ENCODE peak calls at places on chromosomes 2 and 18, in nine cellular contexts. R is globus pallidus, U is MM.1S, W is KG1, T is NCI-H510A, M is MCF 10A, Y is brain pericyte, J is WERI-Rb-1, L is SK-MEL-5. P is an unnamed sample.

GRCh38 chr18:3089579-3089978 is 76.6 kb upstream of the LPIN2 start:
- DNase-seq in W (no peak), Y (no peak), M (no peak), U (no peak), T (no peak), J (no peak), L (no peak), R (no peak), P (no peak)

GRCh38 chr18:2641638-2642037 is 13.9 kb upstream of the SMCHD1 start:
- DNase-seq in J (no peak), Y (no peak), T (no peak), W (no peak), L (no peak), U (peak), M (no peak), R (peak), P (no peak)

GRCh38 chr2:150491943-150492342 is 4.5 kb upstream of the RND3 start:
- DNase-seq in Y (no peak), U (no peak), L (no peak), J (no peak), W (no peak), M (peak), R (no peak), T (no peak), P (peak)

GRCh38 chr2:234640657-234641056 is 143.8 kb upstream of the ARL4C start:
- DNase-seq in T (no peak), R (no peak), J (no peak), W (no peak), U (no peak), Y (no peak), L (no peak), M (no peak), P (no peak)

GRCh38 chr2:6589171-6589570 is 276.5 kb downstream of the CMPK2 start:
- DNase-seq in Y (no peak), U (no peak), W (no peak), R (no peak), J (no peak), T (no peak), L (no peak), M (no peak), P (no peak)

GRCh38 chr2:120454993-120455789 is 109.3 kb downstream of the INHBB start:
- DNase-seq in L (no peak), Y (no peak), M (no peak), R (no peak), W (no peak), J (no peak), U (no peak), T (no peak), P (peak)

GRCh38 chr2:174717273-174717672 is 47.0 kb downstream of the CHRNA1 start:
- DNase-seq in W (no peak), T (no peak), M (no peak), U (peak), L (no peak), J (no peak), Y (no peak), R (no peak), P (peak)

GRCh38 chr2:10355471-10356458 is 53.1 kb downstream of the HPCAL1 start:
- DNase-seq in W (no peak), R (no peak), M (no peak), T (peak), Y (no peak), J (no peak), L (no peak), U (no peak), P (no peak)

GRCh38 chr2:140975237-140975636 is 1155.6 kb downstream of the LRP1B start:
- DNase-seq in Y (no peak), J (no peak), T (no peak), M (peak), L (no peak), R (no peak), U (no peak), W (no peak), P (no peak)

GRCh38 chr2:238527565-238527964 is 100.8 kb downstream of the ASB1 start:
- DNase-seq in R (no peak), M (peak), Y (no peak), U (no peak), J (no peak), L (no peak), T (no peak), W (no peak), P (peak)

GRCh38 chr18:80161781-80162417 is 52.8 kb downstream of the ADNP2 start:
- DNase-seq in L (no peak), R (no peak), M (no peak), Y (no peak), W (no peak), U (no peak), T (no peak), J (no peak), P (no peak)

GRCh38 chr2:603869-604268 is 73.3 kb downstream of the TMEM18 start:
- DNase-seq in M (no peak), U (no peak), W (no peak), Y (no peak), T (no peak), J (no peak), L (no peak), R (no peak), P (no peak)

GRCh38 chr2:226556050-226556449 is 243.6 kb downstream of the IRS1 start:
- DNase-seq in M (no peak), T (no peak), R (no peak), J (no peak), U (no peak), L (no peak), Y (no peak), W (no peak), P (no peak)

GRCh38 chr2:70984576-70985282 is 6.3 kb downstream of the ANKRD53 start:
- DNase-seq in Y (no peak), W (no peak), L (peak), U (peak), R (no peak), J (peak), T (no peak), M (peak), P (peak)

GRCh38 chr18:46073474-46074331 is 1.6 kb upstream of the PSTPIP2 start:
- DNase-seq in W (peak), R (peak), L (peak), J (peak), U (peak), Y (peak), T (no peak), M (peak), P (peak)

GRCh38 chr2:98454500-98455235 is 10.0 kb downstream of the INPP4A start:
- DNase-seq in U (no peak), T (no peak), M (no peak), R (no peak), Y (no peak), L (no peak), J (no peak), W (peak), P (peak)

GRCh38 chr2:133579295-133579694 is 11.0 kb upstream of the NCKAP5 start:
- DNase-seq in T (no peak), L (no peak), M (peak), W (no peak), J (no peak), Y (no peak), R (no peak), U (no peak), P (peak)

GRCh38 chr2:121359937-121360565 is 75.0 kb upstream of the TFCP2L1 start:
- DNase-seq in W (no peak), L (no peak), M (no peak), J (no peak), R (peak), Y (no peak), T (no peak), U (no peak), P (no peak)

GRCh38 chr2:112876257-112876970 is 34.6 kb upstream of the IL37 start:
- DNase-seq in Y (no peak), T (no peak), L (no peak), R (no peak), M (peak), U (no peak), J (no peak), W (no peak), P (no peak)

GRCh38 chr2:127086800-127087737 is 19.9 kb downstream of the BIN1 start:
- DNase-seq in J (no peak), M (no peak), Y (peak), T (no peak), R (peak), U (no peak), W (peak), L (no peak), P (peak)

GRCh38 chr2:101012706-101013181 is 10.7 kb downstream of the RPL31 start:
- DNase-seq in J (no peak), U (peak), W (peak), Y (peak), M (peak), L (peak), T (no peak), R (peak), P (peak)

GRCh38 chr2:46377287-46377605 is 80.0 kb downstream of the EPAS1 start:
- DNase-seq in J (peak), L (peak), U (no peak), W (no peak), M (no peak), Y (no peak), T (no peak), R (no peak), P (no peak)

GRCh38 chr2:20649586-20650375 is 1.1 kb downstream of the HS1BP3 start:
- DNase-seq in W (no peak), T (no peak), L (no peak), J (no peak), U (no peak), Y (no peak), R (no peak), M (no peak), P (no peak)

GRCh38 chr18:70036771-70037452 is 89.2 kb upstream of the CD226 start:
- DNase-seq in T (no peak), W (no peak), J (no peak), Y (no peak), U (peak), R (peak), L (no peak), M (no peak), P (no peak)

GRCh38 chr2:186229265-186229664 is 256.8 kb upstream of the ZC3H15 start:
- DNase-seq in J (no peak), W (no peak), R (no peak), M (no peak), Y (no peak), T (no peak), L (no peak), U (no peak), P (no peak)

GRCh38 chr18:61605376-61606067 is 272.3 kb downstream of the CDH20 start:
- DNase-seq in L (no peak), R (no peak), Y (no peak), U (no peak), J (no peak), T (no peak), M (no peak), W (no peak), P (peak)

GRCh38 chr18:58416704-58417683 is 211.9 kb downstream of the ALPK2 start:
- DNase-seq in M (peak), J (peak), Y (no peak), R (no peak), T (no peak), L (no peak), W (no peak), U (no peak), P (peak)

GRCh38 chr2:25362564-25363145 is 20.9 kb upstream of the DNMT3A start:
- DNase-seq in J (no peak), Y (no peak), M (no peak), R (no peak), L (no peak), U (peak), T (no peak), W (peak), P (no peak)

GRCh38 chr2:145538661-145539319 is 1018.9 kb upstream of the ZEB2 start:
- DNase-seq in J (no peak), M (no peak), L (no peak), W (no peak), Y (no peak), T (no peak), U (no peak), R (no peak), P (no peak)

GRCh38 chr2:58906151-58906645 is 665.1 kb upstream of the FANCL start:
- DNase-seq in W (no peak), M (no peak), T (no peak), Y (no peak), U (no peak), J (no peak), L (no peak), R (no peak), P (no peak)

GRCh38 chr2:45055261-45055660 is 46.0 kb upstream of the SIX2 start:
- DNase-seq in M (no peak), U (no peak), J (no peak), T (no peak), L (no peak), W (no peak), R (no peak), Y (no peak), P (no peak)

GRCh38 chr2:15726321-15727057 is 134.8 kb downstream of the DDX1 start:
- DNase-seq in T (no peak), W (no peak), L (no peak), U (no peak), Y (no peak), M (no peak), R (no peak), J (peak), P (no peak)